ENCODE peak calls at places on chromosome 11, in seven cellular contexts. K is GM23248, W is psoas muscle, D is hepatocyte, G is SK-N-SH, T is fibroblast of lung, C is Karpas-422. I is an unnamed sample.

GRCh38 chr11:123478352-123478986 is 48.4 kb downstream of the GRAMD1B start:
- DNase-seq in K (peak), C (peak), D (peak), W (peak), T (peak), G (peak), I (peak)

GRCh38 chr11:131658952-131659351 is 288.5 kb downstream of the NTM start:
- DNase-seq in T (peak), C (no peak), W (no peak), K (no peak), G (no peak), D (no peak), I (no peak)

GRCh38 chr11:843818-844692 is 1.4 kb downstream of the TSPAN4 start:
- DNase-seq in G (no peak), D (peak), T (peak), K (peak), C (no peak), W (peak), I (no peak)

GRCh38 chr11:17607572-17608570 is 60.8 kb downstream of the OTOG start:
- DNase-seq in G (no peak), W (no peak), D (no peak), K (no peak), T (no peak), C (no peak), I (no peak)

GRCh38 chr11:92048415-92048814 is 176.2 kb upstream of the FAT3 start:
- DNase-seq in G (no peak), K (no peak), C (no peak), W (no peak), T (peak), D (no peak), I (no peak)

GRCh38 chr11:533049-533585 is 2.3 kb downstream of the HRAS start:
- DNase-seq in K (no peak), C (no peak), T (no peak), G (no peak), W (no peak), D (peak), I (no peak)

GRCh38 chr11:30025396-30026139 is 8.7 kb upstream of the KCNA4 start:
- DNase-seq in W (no peak), G (no peak), T (no peak), D (no peak), C (no peak), K (no peak), I (no peak)

GRCh38 chr11:66567787-66568123 is 651 bp downstream of the CTSF start:
- DNase-seq in T (no peak), D (no peak), K (no peak), W (no peak), G (no peak), C (no peak), I (no peak)

GRCh38 chr11:79160786-79161403 is 279.9 kb downstream of the TENM4 start:
- DNase-seq in K (peak), W (no peak), C (peak), D (peak), G (no peak), T (peak), I (no peak)

GRCh38 chr11:3000032-3000961 is 8.2 kb upstream of the NAP1L4 start:
- DNase-seq in D (peak), G (peak), T (peak), K (peak), W (peak), C (no peak), I (no peak)

GRCh38 chr11:47765086-47765485 is 2.1 kb downstream of the FNBP4 start:
- DNase-seq in C (no peak), T (peak), D (no peak), W (no peak), G (no peak), K (peak), I (no peak)
- H3K27ac ChIP-seq in C (peak), T (no peak), D (no peak), W (no peak), G (no peak), K (peak), I (no peak)

GRCh38 chr11:44961894-44962293 is 11.2 kb upstream of the TP53I11 start:
- DNase-seq in G (no peak), K (no peak), W (no peak), C (no peak), D (no peak), T (no peak), I (no peak)

GRCh38 chr11:44963948-44964347 is 13.3 kb upstream of the TP53I11 start:
- DNase-seq in G (no peak), W (no peak), K (no peak), T (no peak), C (no peak), D (no peak), I (no peak)

GRCh38 chr11:44964526-44965209 is 14.0 kb upstream of the TP53I11 start:
- DNase-seq in K (no peak), C (no peak), T (no peak), D (no peak), W (no peak), G (no peak), I (no peak)

GRCh38 chr11:44962464-44962863 is 11.8 kb upstream of the TP53I11 start:
- DNase-seq in K (no peak), D (no peak), T (no peak), W (no peak), G (no peak), C (no peak), I (no peak)

DNA sequence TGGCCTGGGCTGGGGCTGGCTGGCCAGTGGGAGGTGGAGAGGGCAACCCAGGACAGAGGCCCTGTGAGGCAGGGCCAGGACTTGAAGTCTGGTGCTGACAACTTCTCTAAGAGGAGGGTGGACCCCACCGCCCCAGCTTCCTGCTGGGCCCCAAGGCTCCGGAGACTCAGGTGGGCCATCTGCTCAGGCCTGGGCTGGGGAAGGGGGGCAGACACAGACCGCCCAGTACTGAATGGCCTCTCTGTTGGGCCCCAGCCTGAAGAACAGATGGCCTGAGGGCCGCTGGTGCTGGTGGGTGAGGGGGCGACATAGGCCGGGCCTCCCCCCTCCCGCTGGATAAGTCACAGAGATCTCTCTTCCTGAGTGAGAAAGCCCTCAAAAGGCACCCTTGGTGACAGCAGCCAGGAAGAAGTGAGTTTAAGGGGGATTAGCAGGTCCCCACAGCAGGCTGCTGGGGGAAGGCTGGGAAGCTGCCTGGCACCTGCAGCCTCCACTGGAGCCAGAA is 12.4 kb upstream of the TP53I11 start:
- DNase-seq in C (no peak), K (no peak), D (no peak), T (no peak), G (peak), W (no peak), I (no peak)
- H3K27ac ChIP-seq in C (no peak), K (no peak), D (no peak), T (no peak), G (no peak), W (no peak), I (no peak)

GRCh38 chr11:12144306-12145174 is 34.1 kb downstream of the MICAL2 start:
- DNase-seq in W (no peak), K (no peak), G (no peak), D (no peak), T (no peak), C (no peak), I (no peak)
- H3K27ac ChIP-seq in W (no peak), K (no peak), G (no peak), D (peak), T (peak), C (no peak), I (no peak)

GRCh38 chr11:70611166-70611565 is 212.8 kb downstream of the CTTN start:
- DNase-seq in K (no peak), D (no peak), C (no peak), T (no peak), G (no peak), W (no peak), I (no peak)
- H3K27ac ChIP-seq in K (no peak), D (peak), C (no peak), T (no peak), G (peak), W (no peak), I (no peak)

GRCh38 chr11:15683528-15683927 is 568.8 kb downstream of the INSC start:
- DNase-seq in D (no peak), G (no peak), K (no peak), W (no peak), T (no peak), C (no peak), I (no peak)

GRCh38 chr11:15688351-15688792 is 573.6 kb downstream of the INSC start:
- DNase-seq in K (peak), W (peak), C (no peak), D (no peak), T (peak), G (no peak), I (no peak)

GRCh38 chr11:15690326-15690725 is 575.6 kb downstream of the INSC start:
- DNase-seq in W (no peak), D (no peak), C (no peak), G (no peak), T (no peak), K (no peak), I (no peak)

GRCh38 chr11:15685311-15685710 is 570.6 kb downstream of the INSC start:
- DNase-seq in T (peak), D (no peak), C (no peak), K (no peak), W (no peak), G (peak), I (no peak)

GRCh38 chr11:15687342-15687741 is 572.6 kb downstream of the INSC start:
- DNase-seq in G (no peak), D (no peak), K (no peak), W (no peak), T (peak), C (no peak), I (no peak)
- H3K27ac ChIP-seq in G (no peak), D (no peak), K (no peak), W (no peak), T (no peak), C (no peak), I (no peak)

DNA sequence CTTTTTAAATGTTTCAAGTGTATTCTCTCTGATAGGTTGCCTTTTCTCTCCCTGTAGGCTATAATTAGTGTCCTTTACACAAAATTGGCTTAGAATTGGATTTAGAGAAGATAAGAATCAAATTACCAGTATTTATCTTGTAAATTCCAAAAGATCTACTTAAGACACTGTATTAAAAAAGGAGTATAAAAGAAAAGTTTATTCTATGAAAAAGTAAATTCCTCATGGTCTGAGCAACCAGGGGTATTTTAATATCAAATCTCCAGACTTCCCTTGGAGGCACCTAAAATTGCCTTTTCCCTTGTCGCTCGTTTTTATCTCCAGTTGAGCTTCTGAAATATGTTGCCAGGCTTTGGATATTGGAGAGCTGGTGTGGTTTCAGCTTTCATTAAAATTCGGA is 36.4 kb downstream of the ZBTB16 start:
- DNase-seq in K (no peak), T (no peak), C (no peak), W (no peak), G (no peak), D (no peak), I (no peak)
- H3K27ac ChIP-seq in K (no peak), T (no peak), C (no peak), W (peak), G (no peak), D (no peak), I (no peak)

I was measured in iPS DF 6.9.